ENCODE peak calls at places on chromosomes 1 and 21, in nine cellular contexts. E is NCI-H1694; Z is HCT116; S is ELR; B is activated naive CD8-positive, alpha-beta T cell treated with anti-CD3 and anti-CD28 coated beads, Interleukin-2, amount 50 U/mL, for 24 hours; C is stimulated activated CD8-positive, alpha-beta memory T cell treated with anti-CD3 and anti-CD28 coated beads, Interleukin-15, amount 100 ng/mL, for 1 hour; P is activated effector memory CD4-positive, alpha-beta T cell treated with Interleukin-2 at 50 U/mL for 16 hours; Y is H7; H is mucosa of gallbladder. M is an unnamed sample.

GRCh38 chr1:37038703-37039093 is 4.4 kb upstream of the GRIK3 start:
- DNase-seq in C (no peak), P (no peak), H (no peak), E (no peak), Y (no peak), S (no peak), B (no peak), Z (no peak), M (no peak)

GRCh38 chr1:100249155-100249536 is 488 bp downstream of the DBT start:
- DNase-seq in C (no peak), E (no peak), Y (no peak), P (no peak), H (no peak), B (no peak), S (peak; percentile 8), Z (no peak), M (no peak)

GRCh38 chr21:31182231-31183129 is 144.2 kb upstream of the KRTAP19-8 start:
- DNase-seq in H (no peak), S (no peak), C (peak; percentile 19), E (no peak), Y (no peak), Z (no peak), P (peak; percentile 50), B (peak; percentile 52), M (no peak)

GRCh38 chr1:40132383-40133121 is 28.6 kb upstream of the RLF start:
- DNase-seq in P (no peak), B (no peak), C (no peak), Y (peak; percentile 19), S (no peak), H (no peak), E (no peak), Z (no peak), M (no peak)

GRCh38 chr1:24693827-24694379 is 50.8 kb downstream of the SRRM1 start:
- DNase-seq in Z (no peak), C (no peak), H (no peak), Y (no peak), E (no peak), P (no peak), B (no peak), S (no peak), M (no peak)

GRCh38 chr21:46622226-46622625 is 13.2 kb upstream of the PRMT2 start:
- DNase-seq in E (no peak), S (no peak), P (no peak), H (peak; percentile 29), C (no peak), B (no peak), Z (no peak), Y (peak; percentile 58), M (peak; percentile 50)

GRCh38 chr1:6108937-6109636 is 63.4 kb downstream of the KCNAB2 start:
- DNase-seq in P (no peak), Z (peak; percentile 35), Y (peak; percentile 90), E (peak; percentile 64), H (no peak), S (peak; percentile 60), C (no peak), B (peak; percentile 55), M (peak; percentile 78)

GRCh38 chr1:52955129-52955970 is 28.3 kb downstream of the SCP2 start:
- DNase-seq in Y (no peak), B (no peak), Z (no peak), S (peak; percentile 69), P (no peak), C (no peak), E (no peak), H (no peak), M (no peak)

GRCh38 chr1:3366181-3367051 is 88.0 kb upstream of the ARHGEF16 start:
- DNase-seq in S (no peak), E (no peak), P (no peak), Y (no peak), H (no peak), Z (no peak), B (no peak), C (no peak), M (no peak)

M was measured in left lung.